ENCODE peak calls at places on chromosomes 12 and 14, in five cellular contexts. B is left ventricle myocardium inferior, U is tibial artery, Q is A549, E is mammary epithelial cell. T is an unnamed sample.

GRCh38 chr12:14602128-14602527 is 34.4 kb upstream of the PLBD1 start:
- DNase-seq in Q (no peak), E (no peak), U (no peak), B (no peak), T (no peak)

GRCh38 chr14:52338282-52338681 is 24.2 kb downstream of the PTGER2 start:
- DNase-seq in B (no peak), Q (peak; percentile 31), U (no peak), E (peak; percentile 49), T (no peak)

GRCh38 chr12:118714051-118714460 is 267.3 kb upstream of the SRRM4 start:
- DNase-seq in Q (peak; percentile 13), B (no peak), E (no peak), U (no peak), T (no peak)

GRCh38 chr12:104619305-104619704 is 162.6 kb downstream of the CHST11 start:
- DNase-seq in E (no peak), U (no peak), B (no peak), Q (no peak), T (no peak)

GRCh38 chr12:26123482-26123980 is 1.3 kb downstream of the BHLHE41 start:
- DNase-seq in B (no peak), E (no peak), Q (no peak), U (no peak), T (no peak)

GRCh38 chr14:36524220-36524837 is 4.3 kb upstream of the NKX2-1 start:
- DNase-seq in U (no peak), B (no peak), Q (no peak), E (no peak), T (no peak)

GRCh38 chr14:42703501-42703900 is 1096.8 kb downstream of the LRFN5 start:
- DNase-seq in U (no peak), B (no peak), E (no peak), Q (no peak), T (no peak)

GRCh38 chr14:55671641-55672040 is 91.6 kb downstream of the KTN1 start:
- DNase-seq in Q (no peak), E (peak; percentile 5), B (no peak), U (no peak), T (no peak)

GRCh38 chr14:103915616-103916015 is 12.6 kb upstream of the TDRD9 start:
- DNase-seq in U (no peak), E (no peak), Q (no peak), B (no peak), T (no peak)

GRCh38 chr12:66596189-66596588 is 82.7 kb downstream of the GRIP1 start:
- DNase-seq in B (no peak), E (peak; percentile 32), U (no peak), Q (no peak), T (no peak)

GRCh38 chr12:67419810-67420209 is 150.7 kb downstream of the CAND1 start:
- DNase-seq in Q (no peak), B (no peak), E (no peak), U (no peak), T (no peak)

GRCh38 chr12:12983420-12984035 is 16.5 kb downstream of the HEBP1 start:
- DNase-seq in E (peak; percentile 37), Q (peak; percentile 61), U (no peak), B (no peak), T (no peak)

GRCh38 chr12:46219892-46220655 is 48.8 kb downstream of the SLC38A1 start:
- DNase-seq in Q (no peak), U (no peak), B (no peak), E (peak; percentile 82), T (no peak)

GRCh38 chr14:54902521-54903420 is at the start of gene GCH1:
- DNase-seq in U (peak; percentile 53), B (peak; percentile 67), Q (peak; percentile 69), E (peak; percentile 65), T (peak; percentile 66)

GRCh38 chr12:67784831-67785230 is 136.3 kb downstream of the DYRK2 start:
- DNase-seq in U (no peak), E (no peak), B (no peak), Q (no peak), T (no peak)

GRCh38 chr12:102568151-102568815 is 87.9 kb upstream of the IGF1 start:
- DNase-seq in U (no peak), Q (no peak), E (no peak), B (no peak), T (no peak)

GRCh38 chr12:103181366-103182152 is 224.1 kb downstream of the ASCL1 start:
- DNase-seq in B (no peak), Q (no peak), U (no peak), E (no peak), T (no peak)

GRCh38 chr12:96889273-96889933 is 17.7 kb upstream of the NEDD1 start:
- DNase-seq in U (no peak), B (no peak), Q (peak; percentile 13), E (peak; percentile 91), T (no peak)

GRCh38 chr14:74275265-74275841 is 27.4 kb downstream of the ABCD4 start:
- DNase-seq in E (peak; percentile 82), Q (no peak), U (no peak), B (no peak), T (no peak)

GRCh38 chr12:110050927-110051326 is 2.6 kb upstream of the C12orf76 start:
- DNase-seq in Q (no peak), U (no peak), E (no peak), B (no peak), T (no peak)

GRCh38 chr12:45208604-45209487 is 7.0 kb upstream of the ANO6 start:
- DNase-seq in Q (no peak), U (no peak), B (no peak), E (peak; percentile 25), T (no peak)

GRCh38 chr12:108787539-108787938 is 56.2 kb upstream of the CORO1C start:
- DNase-seq in B (no peak), Q (no peak), U (no peak), E (no peak), T (no peak)

GRCh38 chr12:99352269-99352668 is 295.3 kb upstream of the GARIN6 start:
- DNase-seq in Q (no peak), B (no peak), E (no peak), U (no peak), T (no peak)

GRCh38 chr14:23525611-23526010 is 26.0 kb downstream of the ZFHX2 start:
- DNase-seq in U (no peak), Q (no peak), B (no peak), E (no peak), T (no peak)

GRCh38 chr12:121290410-121290809 is 6.1 kb downstream of the CAMKK2 start:
- DNase-seq in Q (no peak), E (no peak), U (no peak), B (no peak), T (no peak)
- H3K4me1 ChIP-seq in Q (peaks cover 7% of the 10 kb centered on the region), E (peaks cover 4% of the 10 kb centered on the region), U (peaks cover 20% of the 10 kb centered on the region), B (peaks cover 58% of the 10 kb centered on the region), T (no peaks in the 10 kb centered on the region)

GRCh38 chr14:75452324-75452723 is 24.5 kb downstream of the JDP2 start:
- DNase-seq in Q (no peak), U (no peak), E (no peak), B (peak; percentile 33), T (no peak)
- H3K27ac ChIP-seq in Q (peak overlapping the region; percentile 87), U (peak overlapping the region; percentile 74), E (no peak overlapping the region), B (peak overlapping the region; percentile 85), T (peak overlapping the region; percentile 77)

GRCh38 chr14:68822964-68823363 is 30.1 kb upstream of the ZFP36L1 start:
- DNase-seq in U (no peak), B (no peak), E (no peak), Q (no peak), T (no peak)
- H3K4me1 ChIP-seq in U (peaks cover 4% of the 10 kb centered on the region), B (peaks cover 5% of the 10 kb centered on the region), E (peaks cover 13% of the 10 kb centered on the region), Q (peaks cover 5% of the 10 kb centered on the region), T (peaks cover 9% of the 10 kb centered on the region)

DNA sequence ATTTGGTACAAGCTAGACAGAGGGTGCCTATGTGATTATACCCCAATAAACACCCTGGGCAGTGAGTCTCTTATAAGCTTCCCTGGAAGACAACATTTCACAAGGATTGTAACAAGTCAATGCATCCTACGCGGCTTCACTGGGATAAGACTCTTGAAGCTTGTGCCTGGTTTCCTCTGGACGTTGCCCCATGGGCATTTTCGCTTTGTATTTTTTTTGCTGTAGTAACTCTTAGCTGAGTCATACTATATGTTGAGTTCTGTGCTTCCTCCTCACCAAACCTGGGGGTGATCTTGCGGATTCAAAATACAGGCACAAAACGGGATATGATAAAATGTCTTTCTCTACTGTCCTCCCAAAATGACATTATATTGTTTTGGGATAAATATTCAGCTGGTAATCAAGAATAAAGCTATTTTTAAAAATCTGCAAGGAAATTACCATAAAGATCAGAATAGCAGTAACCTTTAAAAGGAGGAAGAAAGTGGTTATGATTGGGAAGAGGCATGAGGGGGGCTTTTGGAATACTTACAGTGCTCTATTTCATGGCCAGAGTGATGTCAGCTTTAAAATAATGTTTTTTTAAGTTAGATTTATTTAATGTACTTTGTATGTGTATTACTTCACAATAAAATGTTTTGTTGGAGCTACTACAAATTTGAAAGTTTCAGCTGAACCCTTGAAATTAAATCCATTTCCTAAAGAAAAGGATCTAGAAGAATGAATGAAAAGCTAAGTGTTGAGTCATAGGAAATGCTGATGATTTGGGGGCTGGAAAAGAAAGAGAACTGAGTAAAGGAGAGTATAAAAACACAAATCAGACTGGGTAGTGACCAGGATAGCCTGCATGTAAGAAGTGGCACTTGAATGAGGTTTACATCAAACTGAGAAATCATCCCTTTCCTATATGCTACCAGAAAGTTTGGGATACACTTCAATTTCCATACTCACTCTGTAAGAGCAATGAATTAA is 14.7 kb downstream of the BTBD7 start:
- DNase-seq in B (no peak), Q (peak; percentile 55), U (no peak), E (no peak), T (no peak)
- H3K27ac ChIP-seq in B (no peak overlapping the region), Q (peak overlapping the region; percentile 78), U (no peak overlapping the region), E (no peak overlapping the region), T (no peak overlapping the region)

DNA sequence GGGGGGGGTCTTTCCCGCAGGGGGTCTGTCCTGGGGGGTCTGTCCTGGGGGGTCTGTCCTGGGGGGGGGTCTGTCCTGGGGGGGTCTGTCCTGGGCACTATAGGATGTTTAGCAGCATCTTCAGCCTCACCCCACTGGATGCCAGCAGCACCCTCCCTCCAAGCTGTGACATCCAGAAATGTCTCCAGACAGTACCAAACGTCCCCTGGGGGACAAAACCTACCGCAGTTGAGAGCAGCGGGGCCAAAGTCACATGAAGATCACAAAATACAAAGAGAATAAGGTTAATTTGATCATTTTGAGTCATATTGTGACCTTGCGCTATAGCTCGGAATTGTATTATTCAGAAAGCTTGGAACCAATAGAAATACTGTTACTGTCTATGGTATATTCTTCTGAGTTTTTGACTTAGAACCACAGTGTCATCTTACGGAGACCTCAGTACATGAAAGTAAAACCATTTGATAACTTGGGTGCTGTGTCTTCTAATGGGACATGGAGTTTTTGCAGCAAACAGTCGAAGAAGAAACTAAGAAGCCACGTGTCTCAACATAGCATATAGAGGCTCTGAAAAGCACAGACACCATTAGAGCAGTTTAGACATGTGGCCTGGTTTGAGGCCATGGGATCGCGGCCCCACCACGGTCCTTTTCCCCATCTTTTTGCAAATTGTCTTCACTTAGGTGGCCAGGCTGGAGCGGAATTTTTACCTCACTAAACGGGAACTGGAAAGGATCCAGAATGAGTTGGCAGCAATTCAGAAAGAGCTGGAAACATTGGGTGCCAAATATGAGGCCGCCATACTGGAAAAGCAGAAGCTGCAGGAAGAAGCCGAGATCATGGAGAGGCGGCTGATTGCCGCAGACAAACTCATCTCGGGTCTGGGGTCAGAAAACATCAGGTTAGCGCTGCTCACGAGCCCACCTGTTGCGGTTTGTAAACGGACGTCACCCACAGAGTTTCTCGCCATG is 59.9 kb downstream of the CCDC92 start:
- DNase-seq in U (no peak), B (no peak), E (no peak), Q (no peak), T (no peak)
- H3K4me1 ChIP-seq in U (no peaks in the 10 kb centered on the region), B (peaks cover 1% of the 10 kb centered on the region), E (peaks cover 7% of the 10 kb centered on the region), Q (no peaks in the 10 kb centered on the region), T (no peaks in the 10 kb centered on the region)